ENCODE peak calls at places on chromosomes 1 and 21, in four cellular contexts. W, B, H and U are unnamed samples.

GRCh38 chr1:160904783-160905616 is 20.0 kb upstream of the ITLN1 start:
- DNase-seq in B (no peak), H (peak; percentile 80), W (no peak), U (no peak)

GRCh38 chr1:119670898-119671297 is 22.8 kb upstream of the ZNF697 start:
- DNase-seq in H (peak; percentile 22), W (no peak), B (no peak), U (no peak)

GRCh38 chr21:32007461-32007860 is 134.6 kb downstream of the HUNK start:
- DNase-seq in W (no peak), H (peak; percentile 80), B (no peak), U (peak; percentile 82)

GRCh38 chr1:228033376-228033775 is 26.6 kb downstream of the WNT3A start:
- DNase-seq in W (no peak), H (no peak), B (no peak), U (no peak)

GRCh38 chr1:40784141-40784770 is 669 bp downstream of the KCNQ4 start:
- DNase-seq in W (no peak), H (peak; percentile 33), B (peak; percentile 38), U (no peak)

GRCh38 chr21:34296878-34297277 is 66.9 kb upstream of the KCNE2 start:
- DNase-seq in H (peak; percentile 41), B (no peak), W (no peak), U (no peak)

GRCh38 chr1:83053446-83053845 is 945.5 kb downstream of the TTLL7 start:
- DNase-seq in W (no peak), H (no peak), B (no peak), U (no peak)

GRCh38 chr1:75550559-75550958 is 60.4 kb downstream of the SLC44A5 start:
- DNase-seq in H (no peak), W (no peak), B (no peak), U (no peak)

GRCh38 chr21:42818328-42818749 is 61.0 kb downstream of the WDR4 start:
- DNase-seq in H (peak; percentile 81), W (no peak), B (no peak), U (peak; percentile 39)

GRCh38 chr1:245234217-245235120 is 79.7 kb downstream of the KIF26B start:
- DNase-seq in W (peak; percentile 56), H (no peak), B (peak; percentile 67), U (no peak)

GRCh38 chr1:226308723-226309397 is at the start of gene LIN9:
- DNase-seq in B (peak; percentile 94), H (peak; percentile 97), W (peak; percentile 77), U (peak; percentile 87)

GRCh38 chr21:34921151-34921550 is 128.0 kb downstream of the RUNX1 start:
- DNase-seq in W (no peak), B (no peak), H (no peak), U (no peak)

GRCh38 chr21:33470701-33471100 is 9.1 kb downstream of the TMEM50B start:
- DNase-seq in B (no peak), W (no peak), H (no peak), U (no peak)

DNA sequence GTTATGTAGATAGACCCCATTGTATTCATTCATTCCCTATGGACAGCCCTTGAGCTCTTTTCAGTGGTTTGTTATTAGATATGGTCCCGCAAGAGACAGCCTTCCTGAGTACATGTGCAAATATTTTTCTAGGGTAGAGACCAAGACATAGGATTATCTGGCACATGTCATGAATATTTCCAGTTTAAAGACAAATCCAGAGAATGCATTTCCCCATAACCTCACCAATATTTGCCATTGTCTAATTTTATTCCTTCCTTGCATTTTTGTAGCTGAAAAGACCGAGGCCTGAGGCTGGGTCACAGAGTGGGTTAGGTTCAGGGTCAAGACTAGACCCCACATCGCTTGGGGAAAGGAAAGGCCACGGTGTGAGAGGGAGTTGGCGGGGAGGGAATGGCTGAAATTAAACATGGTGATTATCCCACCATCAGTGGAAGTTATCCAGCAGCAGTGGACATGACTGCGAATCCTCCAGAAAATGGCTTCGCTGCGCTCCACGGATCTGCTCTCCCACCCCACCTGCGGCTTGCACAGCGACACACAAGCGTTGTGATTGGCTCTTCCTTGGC is 15.9 kb upstream of the STMN1 start:
- DNase-seq in H (peak; percentile 40), W (no peak), B (no peak), U (no peak)
- H3K23ac ChIP-seq in H (no peak overlapping the region), W (no peak overlapping the region), B (peak overlapping the region; percentile 75), U (peak overlapping the region; percentile 14)

DNA sequence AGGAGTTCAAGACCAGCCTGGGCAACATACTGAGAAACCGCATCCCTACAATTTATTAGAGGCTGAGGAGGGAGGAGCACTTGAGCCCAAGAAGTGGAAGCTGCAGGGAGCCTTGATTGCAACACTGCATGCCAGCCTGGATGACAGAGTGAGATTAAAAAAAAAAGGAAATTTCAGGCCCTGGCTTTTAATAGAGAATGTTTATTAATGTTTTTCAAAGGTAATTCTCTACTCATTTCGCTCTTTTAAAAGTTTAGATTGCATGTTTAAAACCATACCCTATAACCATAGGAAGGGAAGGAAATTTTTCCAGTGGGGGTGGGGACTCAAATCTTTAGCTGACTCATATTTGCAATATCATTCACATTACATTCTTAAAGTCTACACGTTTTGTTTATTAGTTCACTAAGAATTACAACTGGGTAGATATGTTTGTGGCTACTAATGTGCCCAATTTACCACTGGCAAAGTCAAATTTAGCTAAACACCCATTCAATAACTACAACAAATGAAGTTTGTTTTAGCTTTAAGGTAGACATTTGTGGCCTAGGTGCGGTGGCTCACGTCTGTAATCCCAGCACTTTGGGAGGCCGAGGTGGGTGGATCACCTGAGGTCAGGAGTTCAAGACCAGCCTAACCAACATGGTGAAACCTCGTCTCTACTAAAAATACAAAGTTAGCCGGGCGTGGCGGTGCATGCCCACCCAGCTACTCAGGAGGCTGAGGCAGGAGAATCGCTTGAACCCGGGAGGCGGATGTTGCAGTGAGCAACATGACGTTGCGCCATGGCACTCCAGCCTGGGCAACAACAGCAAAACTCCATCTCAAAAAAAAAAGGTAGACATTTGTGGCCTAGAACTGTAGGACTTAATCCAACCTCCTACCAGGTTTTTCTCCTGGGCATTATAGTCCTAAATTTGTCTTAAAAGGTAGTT is 5.0 kb downstream of the KDM5B start:
- DNase-seq in W (no peak), B (no peak), H (peak; percentile 63), U (peak; percentile 57)
- H3K23ac ChIP-seq in W (no peak overlapping the region), B (no peak overlapping the region), H (no peak overlapping the region), U (no peak overlapping the region)

DNA sequence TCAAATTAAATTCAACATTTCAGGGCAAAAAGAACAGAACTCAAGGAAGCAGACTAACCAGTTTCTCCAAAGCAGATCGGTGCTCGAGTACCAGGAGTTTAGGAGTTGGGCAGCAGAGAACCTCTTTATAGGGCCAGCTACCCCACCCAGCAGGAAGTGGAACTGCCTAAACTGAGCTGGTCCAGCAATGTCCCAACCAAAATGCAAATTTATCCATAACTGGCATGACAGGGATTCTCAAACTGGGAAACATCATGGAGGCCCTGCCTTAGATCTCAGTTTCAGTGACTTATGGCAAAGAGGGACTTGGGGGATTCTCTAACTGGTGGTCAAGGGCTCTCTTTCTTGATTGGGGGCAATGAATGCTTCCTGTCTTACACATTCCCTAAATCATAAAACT is at the start of gene SPRR2B:
- DNase-seq in W (no peak), B (no peak), H (no peak), U (no peak)
- H3K23ac ChIP-seq in W (no peak within 1 kb of the TSS), B (no peak within 1 kb of the TSS), H (no peak within 1 kb of the TSS), U (no peak within 1 kb of the TSS)

GRCh38 chr1:23777979-23778814 is at the start of gene PITHD1:
- DNase-seq in H (peak; percentile 91), B (peak; percentile 85), W (no peak), U (peak; percentile 79)
- H3K23ac ChIP-seq in H (peak within 1 kb of the TSS; percentile 48), B (peak within 1 kb of the TSS; percentile 82), W (no peak within 1 kb of the TSS), U (peak within 1 kb of the TSS; percentile 90)

GRCh38 chr1:174023438-174023837 is 1.3 kb upstream of the RC3H1 start:
- DNase-seq in W (no peak), H (peak; percentile 60), B (peak; percentile 52), U (peak; percentile 50)

GRCh38 chr1:174022080-174022975 is at the start of gene RC3H1:
- DNase-seq in W (peak; percentile 74), H (peak; percentile 93), B (peak; percentile 89), U (peak; percentile 75)

GRCh38 chr1:174018565-174018964 is 3.6 kb downstream of the RC3H1 start:
- DNase-seq in W (no peak), B (no peak), H (no peak), U (no peak)

GRCh38 chr1:174022976-174023277 is 770 bp upstream of the RC3H1 start:
- DNase-seq in B (no peak), H (no peak), W (no peak), U (no peak)

GRCh38 chr1:174021611-174022079 is 512 bp downstream of the RC3H1 start:
- DNase-seq in B (peak; percentile 56), H (peak; percentile 64), W (no peak), U (peak; percentile 35)
- H3K23ac ChIP-seq in B (peak overlapping the region; percentile 99), H (no peak overlapping the region), W (no peak overlapping the region), U (peak overlapping the region; percentile 96)

DNA sequence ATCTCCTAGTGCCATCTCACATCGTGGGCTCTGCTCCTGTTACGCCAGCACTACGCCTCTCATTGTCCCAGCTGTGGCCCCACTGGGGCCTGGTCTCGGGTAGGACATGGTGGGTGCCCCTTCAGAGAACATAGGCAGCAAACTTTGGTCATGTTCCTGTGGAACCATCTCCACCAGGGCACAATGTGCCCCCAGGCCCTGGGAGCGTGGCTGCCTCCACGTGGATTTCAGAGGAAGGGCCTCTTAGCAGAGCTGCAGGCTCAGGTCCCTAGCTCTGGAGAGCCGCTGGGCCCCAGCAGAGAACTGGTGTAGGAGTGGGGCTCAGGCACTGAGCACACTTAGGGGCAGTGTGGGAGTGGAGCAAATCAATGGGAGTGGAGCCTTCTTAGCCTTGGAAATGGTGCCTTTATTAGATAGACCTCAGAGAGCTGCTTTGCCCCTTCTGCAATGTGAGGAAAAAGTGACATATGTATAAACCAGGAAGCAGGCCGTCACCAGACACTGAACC is 460.0 kb downstream of the NCAM2 start:
- DNase-seq in B (no peak), H (no peak), W (no peak), U (no peak)
- H3K23ac ChIP-seq in B (no peak overlapping the region), H (no peak overlapping the region), W (no peak overlapping the region), U (no peak overlapping the region)

GRCh38 chr1:112955678-112956502 is at the start of gene SLC16A1:
- DNase-seq in W (peak; percentile 49), B (peak; percentile 88), H (peak; percentile 89), U (peak; percentile 91)
- H3K23ac ChIP-seq in W (no peak within 1 kb of the TSS), B (peak within 1 kb of the TSS; percentile 100), H (no peak within 1 kb of the TSS), U (peak within 1 kb of the TSS; percentile 94)

GRCh38 chr1:27536004-27536757 is 46.2 kb upstream of the WASF2 start:
- DNase-seq in H (no peak), B (no peak), W (no peak), U (no peak)

GRCh38 chr1:27535386-27535785 is 45.4 kb upstream of the WASF2 start:
- DNase-seq in B (no peak), W (no peak), H (no peak), U (no peak)

GRCh38 chr1:27539901-27540861 is 50.2 kb upstream of the WASF2 start:
- DNase-seq in W (no peak), H (peak; percentile 85), B (no peak), U (peak; percentile 75)

GRCh38 chr1:27538793-27539192 is 48.8 kb upstream of the WASF2 start:
- DNase-seq in W (no peak), B (no peak), H (peak; percentile 39), U (peak; percentile 78)

DNA sequence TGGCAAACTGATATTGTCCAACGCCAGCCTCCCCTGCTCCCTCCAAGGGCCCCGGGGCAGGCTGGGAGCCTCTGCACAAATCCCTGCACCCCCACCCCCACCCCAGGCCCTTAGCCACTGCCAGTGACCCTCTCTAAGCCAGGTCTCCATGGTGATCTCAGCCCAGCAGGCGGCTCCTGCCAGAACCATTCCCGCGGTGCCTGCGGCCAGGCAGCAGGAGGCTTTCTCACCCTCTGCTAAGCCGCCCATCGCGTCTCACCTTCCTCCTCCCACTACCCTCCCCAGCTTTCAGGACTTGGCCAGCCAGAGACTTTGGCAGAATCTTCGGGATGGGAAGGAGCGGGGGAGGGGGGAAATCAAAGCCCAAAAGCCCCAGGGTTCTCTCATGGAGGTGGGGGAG is 46.8 kb upstream of the WASF2 start:
- DNase-seq in H (no peak), W (no peak), B (peak; percentile 45), U (peak; percentile 82)
- H3K23ac ChIP-seq in H (no peak overlapping the region), W (no peak overlapping the region), B (no peak overlapping the region), U (peak overlapping the region; percentile 89)